ENCODE peak calls at places on chromosomes 3 and 15, in nine cellular contexts. S is iris pigment epithelial cell, X is H4, N is non-pigmented ciliary epithelial cell, D is RWPE1, E is coronary artery, Y is SW 1271, Q is caudate nucleus, I is AG08396. J is an unnamed sample.
A peak's percentile ranks its signal among the peaks of the same experiment; 100 is the strongest.

GRCh38 chr3:174016186-174016585 is 618.6 kb downstream of the NLGN1 start:
- DNase-seq in N (peak; percentile 56), I (no peak), D (no peak), S (peak; percentile 57), Q (no peak), X (no peak), Y (no peak), E (no peak), J (peak; percentile 2)

GRCh38 chr3:139772539-139773500 is 95.0 kb upstream of the NMNAT3 start:
- DNase-seq in S (peak; percentile 95), Q (no peak), I (peak; percentile 46), X (peak; percentile 97), Y (peak; percentile 10), N (peak; percentile 97), E (no peak), D (peak; percentile 14), J (peak; percentile 99)

GRCh38 chr3:128701342-128702212 is 24.4 kb upstream of the RAB7A start:
- DNase-seq in Q (no peak), N (no peak), Y (no peak), D (no peak), S (no peak), I (peak; percentile 55), E (no peak), X (no peak), J (no peak)

GRCh38 chr3:160134964-160135363 is 90.3 kb upstream of the C3orf80 start:
- DNase-seq in I (peak; percentile 22), Q (no peak), D (no peak), N (no peak), X (peak; percentile 66), E (no peak), S (peak; percentile 87), Y (no peak), J (peak; percentile 62)

GRCh38 chr15:94924971-94925593 is 693.7 kb downstream of the MCTP2 start:
- DNase-seq in Q (no peak), I (no peak), S (peak; percentile 1), X (no peak), E (peak; percentile 76), N (no peak), D (no peak), Y (no peak), J (no peak)

GRCh38 chr3:56428667-56429066 is 39.6 kb downstream of the ERC2 start:
- DNase-seq in Y (no peak), N (no peak), Q (no peak), I (no peak), D (no peak), X (no peak), E (no peak), S (no peak), J (no peak)

GRCh38 chr3:44359146-44359751 is 20.7 kb downstream of the TCAIM start:
- DNase-seq in X (no peak), Q (no peak), Y (no peak), I (no peak), D (no peak), N (no peak), S (no peak), E (no peak), J (peak; percentile 19)

GRCh38 chr15:99631256-99631655 is 65.5 kb downstream of the MEF2A start:
- DNase-seq in N (no peak), X (no peak), D (no peak), I (no peak), E (no peak), Q (no peak), S (no peak), Y (no peak), J (no peak)

GRCh38 chr3:44721231-44722102 is 8.0 kb upstream of the ZNF501 start:
- DNase-seq in E (no peak), I (no peak), N (no peak), Y (no peak), X (no peak), S (peak; percentile 17), D (no peak), Q (no peak), J (peak; percentile 21)

GRCh38 chr3:52218953-52219650 is 6.3 kb downstream of the TLR9 start:
- DNase-seq in E (no peak), X (no peak), Q (no peak), Y (no peak), D (no peak), S (no peak), N (no peak), I (no peak), J (no peak)

GRCh38 chr3:186965141-186965879 is 35.0 kb downstream of the ST6GAL1 start:
- DNase-seq in N (no peak), D (no peak), I (no peak), X (no peak), Y (no peak), E (peak; percentile 47), S (peak; percentile 9), Q (no peak), J (peak; percentile 43)

GRCh38 chr15:99443056-99443756 is 122.6 kb upstream of the MEF2A start:
- DNase-seq in S (no peak), Q (no peak), N (no peak), E (peak; percentile 74), X (no peak), D (no peak), Y (no peak), I (no peak), J (no peak)

GRCh38 chr3:159189994-159190669 is 388.3 kb downstream of the MFSD1 start:
- DNase-seq in E (no peak), Q (no peak), D (peak; percentile 28), X (no peak), S (peak; percentile 87), N (peak; percentile 68), Y (no peak), I (no peak), J (peak; percentile 93)

GRCh38 chr15:84638103-84638502 is 16.0 kb downstream of the WDR73 start:
- DNase-seq in Q (no peak), S (no peak), X (peak; percentile 28), Y (peak; percentile 32), I (no peak), D (peak; percentile 53), E (no peak), N (no peak), J (no peak)

GRCh38 chr15:44545934-44546802 is 9.2 kb downstream of the EIF3J start:
- DNase-seq in E (no peak), Q (no peak), N (no peak), D (no peak), S (peak; percentile 43), X (no peak), Y (peak; percentile 16), I (peak; percentile 22), J (peak; percentile 66)

GRCh38 chr3:130508970-130509369 is 8.0 kb upstream of the COL6A6 start:
- DNase-seq in Q (no peak), Y (no peak), N (no peak), E (no peak), S (no peak), X (no peak), I (no peak), D (no peak), J (no peak)

GRCh38 chr3:194705761-194706160 is 20.1 kb downstream of the FAM43A start:
- DNase-seq in Q (no peak), S (no peak), X (no peak), E (no peak), D (no peak), I (no peak), N (no peak), Y (no peak), J (no peak)

GRCh38 chr3:62873672-62874397 is 1.4 kb downstream of the CADPS start:
- DNase-seq in D (no peak), Y (no peak), S (no peak), I (peak; percentile 48), E (no peak), N (no peak), X (peak; percentile 10), Q (peak; percentile 78), J (peak; percentile 29)

GRCh38 chr3:49411550-49411967 is 217 bp downstream of the RHOA start:
- DNase-seq in D (no peak), Y (no peak), S (no peak), I (peak; percentile 36), X (no peak), E (peak; percentile 82), N (no peak), Q (peak; percentile 65), J (peak; percentile 35)

GRCh38 chr3:127363171-127363570 is 75.3 kb upstream of the PRR20G start:
- DNase-seq in X (no peak), E (peak; percentile 29), I (no peak), Q (no peak), D (no peak), Y (no peak), N (no peak), S (no peak), J (no peak)

J was measured in RPMI7951.